ENCODE peak calls at places on chromosomes 5 and 9, in six cellular contexts. U, S, R, M, E and D are unnamed samples.

GRCh38 chr5:95846554-95847260 is 24.2 kb upstream of the GLRX start:
- DNase-seq in U (peak), S (peak), R (peak), M (peak), E (peak), D (peak)

GRCh38 chr5:96254980-96255681 is 177.9 kb downstream of the PCSK1 start:
- DNase-seq in U (no peak), S (no peak), R (no peak), M (peak), E (no peak), D (peak)

GRCh38 chr5:6734243-6734695 is 21.0 kb downstream of the TENT4A start:
- DNase-seq in U (no peak), S (no peak), R (no peak), M (no peak), E (no peak), D (peak)

GRCh38 chr9:99118782-99119466 is 14.0 kb downstream of the TGFBR1 start:
- DNase-seq in U (no peak), S (no peak), R (no peak), M (no peak), E (no peak), D (no peak)

GRCh38 chr5:145484195-145484594 is 350.9 kb downstream of the PRELID2 start:
- DNase-seq in U (no peak), S (no peak), R (no peak), M (peak), E (no peak), D (peak)

GRCh38 chr5:15406478-15406877 is 93.5 kb upstream of the FBXL7 start:
- DNase-seq in U (no peak), S (no peak), R (no peak), M (no peak), E (no peak), D (no peak)

GRCh38 chr5:78647411-78647818 is 1.2 kb downstream of the LHFPL2 start:
- DNase-seq in U (no peak), S (no peak), R (no peak), M (peak), E (peak), D (peak)

GRCh38 chr9:122463828-122464632 is 13.7 kb downstream of the OR1J1 start:
- DNase-seq in U (no peak), S (no peak), R (no peak), M (no peak), E (peak), D (no peak)

GRCh38 chr5:123422433-123423277 is 548 bp downstream of the CEP120 start:
- DNase-seq in U (no peak), S (peak), R (no peak), M (peak), E (no peak), D (peak)

GRCh38 chr5:128682669-128683068 is 144.6 kb upstream of the FBN2 start:
- DNase-seq in U (no peak), S (no peak), R (no peak), M (no peak), E (no peak), D (no peak)

GRCh38 chr9:16794871-16795639 is 75.4 kb downstream of the BNC2 start:
- DNase-seq in U (no peak), S (no peak), R (no peak), M (peak), E (no peak), D (peak)

GRCh38 chr9:122988141-122988540 is 45.3 kb upstream of the GPR21 start:
- DNase-seq in U (no peak), S (no peak), R (peak), M (no peak), E (no peak), D (no peak)

GRCh38 chr5:78234804-78235203 is 59.7 kb downstream of the AP3B1 start:
- DNase-seq in U (no peak), S (no peak), R (no peak), M (no peak), E (no peak), D (no peak)

GRCh38 chr5:34598177-34598794 is 57.8 kb upstream of the RAI14 start:
- DNase-seq in U (no peak), S (no peak), R (peak), M (peak), E (no peak), D (peak)

GRCh38 chr9:4228606-4229005 is 71.3 kb downstream of the GLIS3 start:
- DNase-seq in U (no peak), S (no peak), R (no peak), M (peak), E (no peak), D (peak)

GRCh38 chr5:13505326-13505725 is 439.2 kb downstream of the DNAH5 start:
- DNase-seq in U (no peak), S (no peak), R (peak), M (no peak), E (no peak), D (no peak)

GRCh38 chr5:61675015-61675692 is 343.1 kb downstream of the ZSWIM6 start:
- DNase-seq in U (no peak), S (peak), R (no peak), M (no peak), E (peak), D (no peak)

GRCh38 chr9:110936252-110936651 is 102.0 kb downstream of the LPAR1 start:
- DNase-seq in U (no peak), S (no peak), R (peak), M (no peak), E (no peak), D (no peak)

GRCh38 chr5:82183828-82184227 is 94.3 kb downstream of the RPS23 start:
- DNase-seq in U (no peak), S (no peak), R (no peak), M (peak), E (no peak), D (peak)

GRCh38 chr5:117077142-117077541 is 502.5 kb upstream of the SEMA6A start:
- DNase-seq in U (no peak), S (no peak), R (no peak), M (peak), E (no peak), D (no peak)
- H2BK120ac ChIP-seq in U (no peak), S (no peak), R (no peak), M (no peak), E (no peak), D (no peak)

GRCh38 chr9:72538926-72539702 is 17.7 kb downstream of the TMC1 start:
- DNase-seq in U (no peak), S (no peak), R (peak), M (no peak), E (no peak), D (no peak)
- H2AFZ ChIP-seq in U (no peak), S (no peak), R (no peak), M (no peak), E (no peak), D (no peak)

GRCh38 chr5:135399838-135400542 is 959 bp upstream of the MACROH2A1 start:
- DNase-seq in U (peak), S (no peak), R (no peak), M (no peak), E (peak), D (no peak)

GRCh38 chr5:135400866-135401265 is 1.8 kb upstream of the MACROH2A1 start:
- DNase-seq in U (no peak), S (peak), R (no peak), M (no peak), E (no peak), D (no peak)

GRCh38 chr5:135398855-135399837 is at the start of gene MACROH2A1:
- DNase-seq in U (peak), S (peak), R (peak), M (peak), E (peak), D (peak)

GRCh38 chr5:135396459-135397055 is 2.5 kb downstream of the MACROH2A1 start:
- DNase-seq in U (no peak), S (no peak), R (peak), M (no peak), E (no peak), D (no peak)

GRCh38 chr5:135398160-135398854 is 724 bp downstream of the MACROH2A1 start:
- DNase-seq in U (peak), S (peak), R (no peak), M (peak), E (peak), D (no peak)
- H2BK120ac ChIP-seq in U (no peak), S (peak), R (peak), M (peak), E (no peak), D (no peak)

GRCh38 chr9:88198346-88198807 is 60.1 kb upstream of the SPATA31C2 start:
- DNase-seq in U (no peak), S (no peak), R (peak), M (peak), E (no peak), D (peak)
- H2AFZ ChIP-seq in U (peak), S (peak), R (peak), M (no peak), E (no peak), D (peak)